ENCODE peak calls at places on chromosomes 16 and 17, in nine cellular contexts. F is H54, P is DND-41, R is left ventricle myocardium inferior, E is upper lobe of left lung, A is transverse colon, U is heart left ventricle, L is GM20000, Y is hepatic stellate cell. K is an unnamed sample.

GRCh38 chr16:10729649-10730048 is 14.0 kb upstream of the NUBP1 start:
- DNase-seq in P (no peak), F (peak; percentile 56), E (peak; percentile 59), L (no peak), U (no peak), Y (no peak), A (peak; percentile 21), R (no peak), K (no peak)

GRCh38 chr17:3157218-3157617 is 29.9 kb upstream of the OR1G1 start:
- DNase-seq in Y (no peak), U (no peak), P (no peak), A (no peak), L (no peak), F (no peak), E (no peak), R (no peak), K (no peak)

GRCh38 chr17:76537288-76537577 is 276 bp downstream of the CYGB start:
- DNase-seq in R (peak; percentile 55), F (no peak), E (no peak), U (no peak), A (no peak), P (no peak), L (no peak), Y (peak; percentile 81), K (no peak)

GRCh38 chr16:52099382-52099781 is 447.6 kb downstream of the TOX3 start:
- DNase-seq in P (no peak), F (no peak), E (no peak), Y (no peak), U (no peak), A (no peak), L (no peak), R (no peak), K (no peak)

GRCh38 chr16:69111216-69111615 is 5.8 kb downstream of the HAS3 start:
- DNase-seq in R (no peak), P (no peak), Y (no peak), F (no peak), A (no peak), E (no peak), U (no peak), L (no peak), K (no peak)

GRCh38 chr16:66923247-66923851 is 2.0 kb downstream of the RRAD start:
- DNase-seq in Y (peak; percentile 96), P (no peak), L (no peak), U (peak; percentile 78), E (no peak), A (no peak), R (peak; percentile 71), F (no peak), K (no peak)

GRCh38 chr16:59044616-59045015 is 310.5 kb upstream of the GOT2 start:
- DNase-seq in R (no peak), E (no peak), F (no peak), L (no peak), Y (no peak), A (no peak), P (no peak), U (no peak), K (no peak)

GRCh38 chr17:1043601-1044251 is 46.8 kb downstream of the TIMM22 start:
- DNase-seq in P (no peak), L (no peak), R (peak; percentile 80), E (no peak), F (no peak), A (no peak), U (peak; percentile 86), Y (peak; percentile 46), K (peak; percentile 51)

GRCh38 chr17:50620848-50621247 is 13.8 kb upstream of the ABCC3 start:
- DNase-seq in R (no peak), Y (no peak), P (no peak), E (no peak), U (no peak), L (no peak), A (no peak), F (no peak), K (no peak)

GRCh38 chr17:13031718-13032350 is 14.0 kb upstream of the ELAC2 start:
- DNase-seq in R (peak; percentile 39), F (peak; percentile 43), E (peak; percentile 40), A (peak; percentile 36), U (peak; percentile 34), L (peak; percentile 64), Y (peak; percentile 52), P (peak; percentile 46), K (peak; percentile 60)

GRCh38 chr16:85969591-85969990 is 70.6 kb downstream of the IRF8 start:
- DNase-seq in E (no peak), Y (no peak), A (no peak), L (no peak), F (no peak), U (no peak), R (no peak), P (no peak), K (no peak)

GRCh38 chr17:68446626-68447041 is 10.7 kb downstream of the WIPI1 start:
- DNase-seq in L (no peak), A (no peak), U (no peak), P (peak; percentile 33), R (no peak), Y (no peak), F (no peak), E (no peak), K (no peak)

GRCh38 chr16:57703416-57704010 is 8.9 kb downstream of the DRC7 start:
- DNase-seq in F (no peak), R (no peak), U (no peak), Y (no peak), L (no peak), E (no peak), P (no peak), A (no peak), K (no peak)

GRCh38 chr16:85005278-85006069 is 5.9 kb downstream of the ZDHHC7 start:
- DNase-seq in Y (no peak), U (no peak), E (no peak), P (no peak), F (peak; percentile 47), A (no peak), R (no peak), L (no peak), K (no peak)

GRCh38 chr17:10162034-10162433 is 36.4 kb downstream of the GAS7 start:
- DNase-seq in E (no peak), F (no peak), Y (no peak), A (no peak), U (no peak), R (no peak), L (peak; percentile 42), P (no peak), K (no peak)

GRCh38 chr17:4492762-4493561 is 5.7 kb upstream of the SPNS2 start:
- DNase-seq in E (peak; percentile 51), P (peak; percentile 79), R (no peak), L (no peak), Y (no peak), U (no peak), A (peak; percentile 72), F (no peak), K (peak; percentile 80)

GRCh38 chr16:31874354-31875111 is 926 bp downstream of the ZNF267 start:
- DNase-seq in E (peak; percentile 60), Y (peak; percentile 34), L (peak; percentile 67), P (no peak), F (no peak), R (no peak), A (no peak), U (no peak), K (peak; percentile 65)

GRCh38 chr17:34305606-34306005 is 13.6 kb upstream of the CCL8 start:
- DNase-seq in F (no peak), E (no peak), U (no peak), A (no peak), L (no peak), P (no peak), Y (no peak), R (no peak), K (no peak)

GRCh38 chr17:81295678-81296381 is 723 bp upstream of the SLC38A10 start:
- DNase-seq in F (peak; percentile 47), Y (peak; percentile 68), P (peak; percentile 66), A (peak; percentile 83), L (peak; percentile 75), U (no peak), E (peak; percentile 87), R (no peak), K (peak; percentile 79)

GRCh38 chr16:29107299-29107698 is 122.4 kb downstream of the LAT start:
- DNase-seq in F (no peak), R (no peak), E (no peak), Y (no peak), L (no peak), P (no peak), A (peak; percentile 75), U (no peak), K (peak; percentile 39)

GRCh38 chr17:2750721-2751120 is 1.3 kb upstream of the CCDC92B start:
- DNase-seq in R (no peak), P (no peak), A (no peak), E (no peak), F (no peak), L (no peak), U (no peak), Y (no peak), K (no peak)

GRCh38 chr17:72677714-72678390 is 414.6 kb downstream of the SLC39A11 start:
- DNase-seq in Y (no peak), A (no peak), U (no peak), P (no peak), L (no peak), E (no peak), R (no peak), F (no peak), K (no peak)

GRCh38 chr16:19434584-19434983 is 16.9 kb downstream of the TMC5 start:
- DNase-seq in E (no peak), A (no peak), F (no peak), L (no peak), Y (no peak), P (no peak), U (no peak), R (no peak), K (no peak)

GRCh38 chr16:557463-558297 is 2.5 kb upstream of the PRR35 start:
- DNase-seq in A (no peak), Y (no peak), U (no peak), P (no peak), L (no peak), R (no peak), E (no peak), F (no peak), K (no peak)

K was measured in hepatocyte.